ENCODE peak calls at places on chromosomes 11 and 22, in eight cellular contexts. C is breast epithelium, Z is heart left ventricle, F is H1, X is body of pancreas, B is GM12891, N is uterus, S is HCT116. G is an unnamed sample.

GRCh38 chr22:37525746-37526350 is 6.6 kb upstream of the CARD10 start:
- DNase-seq in C (no peak), Z (no peak), F (no peak), X (no peak), B (no peak), N (no peak), S (no peak), G (no peak)

GRCh38 chr22:46018859-46019258 is 41.9 kb upstream of the WNT7B start:
- DNase-seq in C (no peak), Z (no peak), F (no peak), X (no peak), B (no peak), N (no peak), S (no peak), G (no peak)

GRCh38 chr22:43378011-43378704 is 33.7 kb upstream of the MPPED1 start:
- DNase-seq in C (no peak), Z (no peak), F (no peak), X (peak; percentile 79), B (no peak), N (no peak), S (no peak), G (no peak)

GRCh38 chr22:46737105-46737975 is 712 bp downstream of the CERK start:
- DNase-seq in C (peak; percentile 22), Z (no peak), F (no peak), X (peak; percentile 46), B (peak; percentile 70), N (peak; percentile 48), S (no peak), G (peak; percentile 63)

GRCh38 chr11:96246718-96247540 is 96.1 kb downstream of the MAML2 start:
- DNase-seq in C (no peak), Z (no peak), F (no peak), X (no peak), B (no peak), N (no peak), S (peak; percentile 63), G (no peak)

GRCh38 chr22:45667486-45667885 is 4.1 kb upstream of the ATXN10 start:
- DNase-seq in C (no peak), Z (no peak), F (no peak), X (no peak), B (no peak), N (no peak), S (no peak), G (no peak)

GRCh38 chr11:27757953-27758352 is 57.7 kb upstream of the BDNF start:
- DNase-seq in C (no peak), Z (no peak), F (no peak), X (no peak), B (no peak), N (no peak), S (no peak), G (no peak)

GRCh38 chr11:7381937-7382336 is 103.4 kb upstream of the OLFML1 start:
- DNase-seq in C (no peak), Z (no peak), F (no peak), X (no peak), B (no peak), N (no peak), S (no peak), G (no peak)

GRCh38 chr11:133697603-133698002 is 147.7 kb downstream of the SPATA19 start:
- DNase-seq in C (no peak), Z (no peak), F (no peak), X (no peak), B (no peak), N (no peak), S (no peak), G (no peak)

GRCh38 chr11:1760351-1761109 is 3.2 kb downstream of the CTSD start:
- DNase-seq in C (no peak), Z (peak; percentile 94), F (no peak), X (peak; percentile 85), B (no peak), N (peak; percentile 51), S (no peak), G (peak; percentile 25)

GRCh38 chr11:57426754-57427691 is at the start of gene SLC43A3:
- DNase-seq in C (peak; percentile 90), Z (peak; percentile 78), F (peak; percentile 23), X (peak; percentile 80), B (peak; percentile 58), N (peak; percentile 84), S (no peak), G (peak; percentile 61)

DNA sequence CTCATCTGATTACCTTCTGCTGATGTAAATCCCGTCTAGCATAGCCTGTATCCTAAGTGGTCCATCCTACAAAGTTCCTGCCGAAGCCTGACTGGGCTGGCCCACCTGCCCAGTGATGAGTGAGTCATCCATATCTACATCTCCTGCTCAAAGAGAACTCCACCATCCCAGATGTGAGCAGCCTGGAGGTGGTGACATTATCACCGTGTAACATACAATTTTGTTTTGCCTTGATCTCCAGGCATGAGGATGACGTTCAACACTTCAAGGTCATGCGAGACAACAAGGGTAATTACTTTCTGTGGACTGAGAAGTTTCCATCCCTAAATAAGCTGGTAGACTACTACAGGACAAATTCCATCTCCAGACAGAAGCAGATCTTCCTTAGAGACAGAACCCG is 5.6 kb downstream of the TMA7B start:
- DNase-seq in C (no peak), Z (no peak), F (no peak), X (no peak), B (no peak), N (no peak), S (no peak), G (no peak)
- TF ChIP-seq POLR2A in C (no peak), Z (no peak), F (no peak), X (no peak), B (no peak), N (no peak), S (no peak), G (no peak)

DNA sequence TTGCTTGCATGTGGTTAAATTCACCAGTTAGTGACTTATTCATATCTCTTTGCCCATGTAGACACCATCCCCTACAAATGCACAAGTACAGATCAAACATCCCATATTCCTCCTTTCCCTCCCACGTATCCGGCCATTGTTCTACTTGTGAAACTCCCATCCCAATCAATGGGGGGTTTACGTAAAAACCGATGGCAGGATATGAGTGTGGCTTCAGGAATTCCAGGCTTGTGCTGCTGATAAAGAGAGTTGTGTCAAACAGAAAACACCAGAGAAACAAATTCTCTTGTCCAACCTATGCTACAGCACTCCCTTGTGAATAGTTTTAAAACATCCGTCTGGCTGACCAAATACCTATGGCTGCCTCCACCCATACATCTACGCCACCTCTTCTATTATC is 15.5 kb downstream of the FLI1 start:
- DNase-seq in C (no peak), Z (no peak), F (no peak), X (no peak), B (no peak), N (no peak), S (no peak), G (no peak)
- TF ChIP-seq POLR2A in C (no peak), Z (no peak), F (no peak), X (no peak), B (no peak), N (peak; percentile 7), S (no peak), G (no peak)

GRCh38 chr11:118574636-118575035 is 2.4 kb downstream of the ARCN1 start:
- DNase-seq in C (no peak), Z (no peak), F (no peak), X (no peak), B (no peak), N (no peak), S (no peak), G (no peak)

GRCh38 chr11:118570787-118571186 is 1.4 kb upstream of the ARCN1 start:
- DNase-seq in C (no peak), Z (no peak), F (no peak), X (no peak), B (no peak), N (no peak), S (no peak), G (no peak)

GRCh38 chr11:118572914-118573550 is 823 bp downstream of the ARCN1 start:
- DNase-seq in C (no peak), Z (no peak), F (no peak), X (no peak), B (no peak), N (no peak), S (peak; percentile 8), G (no peak)

GRCh38 chr11:118569670-118570069 is 2.5 kb upstream of the ARCN1 start:
- DNase-seq in C (no peak), Z (no peak), F (no peak), X (no peak), B (no peak), N (no peak), S (no peak), G (no peak)

DNA sequence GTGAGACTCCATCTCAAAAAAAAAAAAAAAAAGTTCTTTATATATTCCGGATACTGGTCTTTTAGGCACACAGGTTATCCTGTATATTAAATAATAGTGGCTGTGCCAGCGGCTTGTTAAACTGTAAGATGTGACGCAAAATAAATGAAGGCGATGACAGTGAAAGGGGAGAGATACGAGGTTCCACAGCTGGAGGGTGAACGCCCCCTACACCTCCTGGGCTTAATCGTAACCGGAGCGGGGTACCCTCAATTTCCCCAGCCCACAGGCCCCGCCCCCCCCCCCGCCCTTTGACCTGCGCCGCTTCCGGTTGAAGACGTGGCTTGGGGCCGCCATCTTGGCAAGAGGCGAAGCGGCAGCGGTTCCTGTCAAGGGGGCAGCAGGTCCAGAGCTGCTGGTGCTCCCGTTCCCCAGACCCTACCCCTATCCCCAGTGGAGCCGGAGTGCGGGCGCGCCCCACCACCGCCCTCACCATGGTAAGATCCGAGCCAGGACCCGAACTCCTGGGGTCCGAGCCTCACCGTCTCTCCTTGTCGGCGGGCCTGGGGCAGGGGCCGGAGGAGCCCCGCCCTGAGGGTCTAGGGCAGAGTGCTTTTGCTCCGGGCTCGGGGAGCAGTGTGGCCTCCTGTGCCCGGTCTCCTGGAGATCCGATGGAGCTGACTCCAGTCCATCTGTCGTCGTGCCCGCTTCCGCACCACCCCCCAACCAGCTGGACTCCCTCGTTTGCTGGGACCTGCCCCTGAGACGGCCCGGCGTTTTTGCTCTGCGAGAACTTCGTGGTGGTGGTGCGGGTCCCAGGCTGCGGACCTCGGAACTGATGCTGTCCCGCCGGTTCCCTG is at the start of gene ARCN1:
- DNase-seq in C (peak; percentile 71), Z (peak; percentile 86), F (peak; percentile 47), X (peak; percentile 80), B (peak; percentile 75), N (peak; percentile 79), S (peak; percentile 41), G (peak; percentile 76)
- TF ChIP-seq POLR2A in C (no peak), Z (peak; percentile 58), F (peak; percentile 85), X (peak; percentile 74), B (peak; percentile 87), N (peak; percentile 9), S (peak; percentile 29), G (peak; percentile 89)

GRCh38 chr22:49850021-49850911 is 3.4 kb upstream of the ZBED4 start:
- DNase-seq in C (no peak), Z (no peak), F (no peak), X (no peak), B (no peak), N (no peak), S (no peak), G (no peak)

GRCh38 chr22:49850959-49851815 is 2.5 kb upstream of the ZBED4 start:
- DNase-seq in C (no peak), Z (no peak), F (no peak), X (no peak), B (no peak), N (no peak), S (no peak), G (no peak)

GRCh38 chr22:49855491-49855911 is 1.9 kb downstream of the ZBED4 start:
- DNase-seq in C (no peak), Z (no peak), F (no peak), X (peak; percentile 33), B (no peak), N (no peak), S (no peak), G (no peak)

GRCh38 chr22:49853981-49854791 is 542 bp downstream of the ZBED4 start:
- DNase-seq in C (peak; percentile 43), Z (peak; percentile 50), F (no peak), X (peak; percentile 35), B (no peak), N (peak; percentile 36), S (no peak), G (no peak)

GRCh38 chr22:49852898-49853894 is at the start of gene ZBED4:
- DNase-seq in C (peak; percentile 91), Z (peak; percentile 98), F (peak; percentile 89), X (peak; percentile 98), B (peak; percentile 95), N (peak; percentile 98), S (peak; percentile 90), G (peak; percentile 90)
- TF ChIP-seq POLR2A in C (peak; percentile 73), Z (peak; percentile 88), F (peak; percentile 31), X (peak; percentile 91), B (no peak), N (peak; percentile 81), S (peak; percentile 80), G (peak; percentile 73)